ENCODE peak calls at places on chromosomes 2 and 18, in seven cellular contexts. H is Karpas-422; Z is activated naive CD8-positive, alpha-beta T cell treated with anti-CD3 and anti-CD28 coated beads, Interleukin-2, amount 50 U/mL, for 24 hours; F is cardiac fibroblast; P is activated CD8-positive, alpha-beta memory T cell treated with anti-CD3 and anti-CD28 coated beads, Interleukin-2, amount 50 U/mL, for 48 hours; G is RPMI7951; R is cardiac muscle cell. Q is an unnamed sample.
A peak's percentile ranks its signal among the peaks of the same experiment; 100 is the strongest.

GRCh38 chr2:2769481-2770431 is 438.7 kb upstream of the MYT1L start:
- DNase-seq in H (no peak), Z (no peak), F (no peak), P (no peak), G (peak; percentile 9), R (peak; percentile 22), Q (no peak)

GRCh38 chr2:36702781-36703180 is 6.3 kb downstream of the VIT start:
- DNase-seq in H (no peak), Z (no peak), F (no peak), P (no peak), G (no peak), R (no peak), Q (no peak)

GRCh38 chr18:52339891-52340371 is at the start of gene DCC:
- DNase-seq in H (no peak), Z (no peak), F (peak; percentile 12), P (no peak), G (no peak), R (peak; percentile 76), Q (no peak)

GRCh38 chr2:191184457-191184856 is 33.7 kb upstream of the STAT4 start:
- DNase-seq in H (no peak), Z (no peak), F (no peak), P (no peak), G (no peak), R (no peak), Q (no peak)

GRCh38 chr2:235854276-235854675 is 313.9 kb downstream of the GBX2 start:
- DNase-seq in H (no peak), Z (no peak), F (no peak), P (no peak), G (no peak), R (no peak), Q (no peak)

GRCh38 chr2:209830722-209831465 is 59.3 kb downstream of the UNC80 start:
- DNase-seq in H (no peak), Z (no peak), F (no peak), P (no peak), G (no peak), R (no peak), Q (no peak)

GRCh38 chr2:197293252-197294007 is 17.1 kb downstream of the ANKRD44 start:
- DNase-seq in H (peak; percentile 70), Z (no peak), F (peak; percentile 55), P (no peak), G (peak; percentile 73), R (no peak), Q (no peak)

GRCh38 chr2:237355726-237356125 is 58.2 kb downstream of the COL6A3 start:
- DNase-seq in H (no peak), Z (no peak), F (no peak), P (peak; percentile 38), G (no peak), R (no peak), Q (peak; percentile 37)

GRCh38 chr2:46334389-46335345 is 37.5 kb downstream of the EPAS1 start:
- DNase-seq in H (no peak), Z (no peak), F (peak; percentile 99), P (no peak), G (peak; percentile 86), R (no peak), Q (no peak)

GRCh38 chr2:32905270-32905669 is 41.5 kb upstream of the LTBP1 start:
- DNase-seq in H (peak; percentile 44), Z (no peak), F (no peak), P (no peak), G (no peak), R (no peak), Q (no peak)

GRCh38 chr2:137865954-137866540 is 98.2 kb upstream of the HNMT start:
- DNase-seq in H (peak; percentile 82), Z (peak; percentile 50), F (peak; percentile 68), P (peak; percentile 57), G (peak; percentile 43), R (peak; percentile 76), Q (no peak)

GRCh38 chr2:134558208-134558890 is 160.5 kb downstream of the TMEM163 start:
- DNase-seq in H (no peak), Z (no peak), F (no peak), P (no peak), G (no peak), R (no peak), Q (no peak)

GRCh38 chr18:74114206-74114605 is 33.4 kb downstream of the FBXO15 start:
- DNase-seq in H (no peak), Z (no peak), F (no peak), P (no peak), G (no peak), R (no peak), Q (no peak)

GRCh38 chr2:154699560-154699901 is 1.0 kb downstream of the KCNJ3 start:
- DNase-seq in H (no peak), Z (no peak), F (no peak), P (no peak), G (no peak), R (no peak), Q (no peak)

GRCh38 chr2:144510206-144510991 is 9.5 kb downstream of the ZEB2 start:
- DNase-seq in H (no peak), Z (no peak), F (peak; percentile 87), P (no peak), G (peak; percentile 87), R (peak; percentile 58), Q (no peak)

GRCh38 chr2:144215207-144215606 is 304.7 kb downstream of the ZEB2 start:
- DNase-seq in H (no peak), Z (no peak), F (no peak), P (no peak), G (no peak), R (no peak), Q (no peak)

GRCh38 chr2:127218843-127219715 is 1.0 kb downstream of the CYP27C1 start:
- DNase-seq in H (no peak), Z (no peak), F (no peak), P (no peak), G (peak; percentile 35), R (peak; percentile 63), Q (no peak)

GRCh38 chr2:199703199-199703598 is 147.8 kb downstream of the FTCDNL1 start:
- DNase-seq in H (no peak), Z (no peak), F (no peak), P (no peak), G (no peak), R (no peak), Q (no peak)

GRCh38 chr2:190648289-190649034 is 421 bp upstream of the NAB1 start:
- DNase-seq in H (peak; percentile 76), Z (peak; percentile 79), F (peak; percentile 91), P (peak; percentile 93), G (peak; percentile 90), R (peak; percentile 85), Q (peak; percentile 84)

GRCh38 chr2:201500534-201500933 is 49.0 kb downstream of the STRADB start:
- DNase-seq in H (no peak), Z (no peak), F (peak; percentile 69), P (no peak), G (peak; percentile 66), R (no peak), Q (no peak)

GRCh38 chr2:20648207-20648606 is 2.7 kb downstream of the HS1BP3 start:
- DNase-seq in H (no peak), Z (no peak), F (no peak), P (no peak), G (no peak), R (no peak), Q (no peak)

GRCh38 chr2:9307505-9307904 is 100.9 kb downstream of the ASAP2 start:
- DNase-seq in H (no peak), Z (no peak), F (no peak), P (no peak), G (no peak), R (no peak), Q (no peak)

GRCh38 chr2:134498654-134499053 is 220.1 kb downstream of the TMEM163 start:
- DNase-seq in H (no peak), Z (no peak), F (no peak), P (no peak), G (no peak), R (no peak), Q (no peak)

GRCh38 chr2:173997269-173997668 is 32.1 kb upstream of the SP3 start:
- DNase-seq in H (peak; percentile 61), Z (no peak), F (peak; percentile 28), P (no peak), G (no peak), R (no peak), Q (peak; percentile 87)

GRCh38 chr2:218081063-218081462 is 12.0 kb downstream of the RUFY4 start:
- DNase-seq in H (peak; percentile 54), Z (no peak), F (no peak), P (no peak), G (no peak), R (no peak), Q (no peak)

GRCh38 chr2:113200236-113200635 is 26.5 kb downstream of the PSD4 start:
- DNase-seq in H (no peak), Z (no peak), F (no peak), P (no peak), G (no peak), R (no peak), Q (no peak)

GRCh38 chr2:179434357-179434756 is 169.7 kb upstream of the SESTD1 start:
- DNase-seq in H (no peak), Z (no peak), F (no peak), P (no peak), G (no peak), R (no peak), Q (no peak)

GRCh38 chr18:61679836-61680235 is 213.0 kb downstream of the RNF152 start:
- DNase-seq in H (no peak), Z (no peak), F (peak; percentile 21), P (no peak), G (no peak), R (no peak), Q (no peak)

Q was measured in tibial nerve.